ENCODE peak calls at places on chromosomes 4 and X, in ten cellular contexts. One of them, this sample, is unnamed.
A peak's percentile ranks its signal among the peaks of the same experiment; 100 is the strongest.

GRCh38 chr4:124090007-124090406 is 622.5 kb downstream of the ANKRD50 start:
- DNase-seq in left ventricle myocardium inferior: no peak
- DNase-seq in psoas muscle: no peak
- DNase-seq in fibroblast of lung: no peak
- DNase-seq in CD8-positive, alpha-beta T cell: no peak
- DNase-seq in esophagus muscularis mucosa: no peak
- DNase-seq in AG09309: no peak
- DNase-seq in SK-N-SH: no peak
- DNase-seq in hepatocyte: no peak
- DNase-seq in body of pancreas: no peak
- DNase-seq in this sample: no peak

GRCh38 chr4:28238756-28239155 is 1378.1 kb downstream of the STIM2 start:
- DNase-seq in SK-N-SH: no peak
- DNase-seq in left ventricle myocardium inferior: no peak
- DNase-seq in psoas muscle: no peak
- DNase-seq in body of pancreas: no peak
- DNase-seq in hepatocyte: no peak
- DNase-seq in AG09309: no peak
- DNase-seq in CD8-positive, alpha-beta T cell: no peak
- DNase-seq in fibroblast of lung: peak; percentile 4
- DNase-seq in esophagus muscularis mucosa: no peak
- DNase-seq in this sample: no peak

GRCh38 chr4:170005472-170005871 is 20.7 kb downstream of the MFAP3L start:
- DNase-seq in hepatocyte: no peak
- DNase-seq in left ventricle myocardium inferior: no peak
- DNase-seq in esophagus muscularis mucosa: no peak
- DNase-seq in fibroblast of lung: peak; percentile 61
- DNase-seq in psoas muscle: no peak
- DNase-seq in AG09309: no peak
- DNase-seq in body of pancreas: no peak
- DNase-seq in SK-N-SH: no peak
- DNase-seq in CD8-positive, alpha-beta T cell: no peak
- DNase-seq in this sample: no peak

GRCh38 chrX:41394293-41394692 is 52.9 kb upstream of the NYX start:
- DNase-seq in AG09309: no peak
- DNase-seq in fibroblast of lung: no peak
- DNase-seq in SK-N-SH: no peak
- DNase-seq in CD8-positive, alpha-beta T cell: no peak
- DNase-seq in hepatocyte: no peak
- DNase-seq in body of pancreas: no peak
- DNase-seq in left ventricle myocardium inferior: no peak
- DNase-seq in esophagus muscularis mucosa: no peak
- DNase-seq in psoas muscle: no peak
- DNase-seq in this sample: no peak

GRCh38 chr4:24473309-24473721 is 111.0 kb downstream of the DHX15 start:
- DNase-seq in hepatocyte: peak; percentile 57
- DNase-seq in SK-N-SH: peak; percentile 25
- DNase-seq in body of pancreas: peak; percentile 29
- DNase-seq in fibroblast of lung: peak; percentile 54
- DNase-seq in CD8-positive, alpha-beta T cell: no peak
- DNase-seq in AG09309: no peak
- DNase-seq in esophagus muscularis mucosa: no peak
- DNase-seq in left ventricle myocardium inferior: peak; percentile 23
- DNase-seq in psoas muscle: peak; percentile 23
- DNase-seq in this sample: peak; percentile 72

GRCh38 chr4:156795727-156796126 is 175.9 kb downstream of the PDGFC start:
- DNase-seq in esophagus muscularis mucosa: no peak
- DNase-seq in body of pancreas: no peak
- DNase-seq in AG09309: no peak
- DNase-seq in CD8-positive, alpha-beta T cell: no peak
- DNase-seq in SK-N-SH: no peak
- DNase-seq in fibroblast of lung: no peak
- DNase-seq in left ventricle myocardium inferior: no peak
- DNase-seq in psoas muscle: no peak
- DNase-seq in hepatocyte: no peak
- DNase-seq in this sample: no peak

GRCh38 chr4:37068580-37068979 is 176.0 kb upstream of the NWD2 start:
- DNase-seq in psoas muscle: no peak
- DNase-seq in hepatocyte: no peak
- DNase-seq in SK-N-SH: no peak
- DNase-seq in fibroblast of lung: no peak
- DNase-seq in esophagus muscularis mucosa: no peak
- DNase-seq in left ventricle myocardium inferior: no peak
- DNase-seq in AG09309: no peak
- DNase-seq in CD8-positive, alpha-beta T cell: no peak
- DNase-seq in body of pancreas: no peak
- DNase-seq in this sample: no peak

GRCh38 chr4:23877758-23878229 is 12.1 kb downstream of the PPARGC1A start:
- DNase-seq in hepatocyte: peak; percentile 78
- DNase-seq in AG09309: no peak
- DNase-seq in esophagus muscularis mucosa: no peak
- DNase-seq in CD8-positive, alpha-beta T cell: no peak
- DNase-seq in SK-N-SH: no peak
- DNase-seq in body of pancreas: no peak
- DNase-seq in left ventricle myocardium inferior: no peak
- DNase-seq in fibroblast of lung: peak; percentile 89
- DNase-seq in psoas muscle: no peak
- DNase-seq in this sample: no peak

GRCh38 chr4:168557658-168558057 is 60.8 kb downstream of the PALLD start:
- DNase-seq in esophagus muscularis mucosa: no peak
- DNase-seq in AG09309: no peak
- DNase-seq in SK-N-SH: no peak
- DNase-seq in CD8-positive, alpha-beta T cell: no peak
- DNase-seq in psoas muscle: no peak
- DNase-seq in left ventricle myocardium inferior: no peak
- DNase-seq in hepatocyte: no peak
- DNase-seq in body of pancreas: no peak
- DNase-seq in fibroblast of lung: no peak
- DNase-seq in this sample: no peak

GRCh38 chr4:183337833-183338232 is 15.6 kb upstream of the CLDN24 start:
- DNase-seq in body of pancreas: peak; percentile 9
- DNase-seq in SK-N-SH: no peak
- DNase-seq in psoas muscle: no peak
- DNase-seq in left ventricle myocardium inferior: no peak
- DNase-seq in esophagus muscularis mucosa: no peak
- DNase-seq in hepatocyte: no peak
- DNase-seq in CD8-positive, alpha-beta T cell: no peak
- DNase-seq in AG09309: no peak
- DNase-seq in fibroblast of lung: no peak
- DNase-seq in this sample: no peak

GRCh38 chr4:150381671-150382427 is 200.1 kb upstream of the MAB21L2 start:
- DNase-seq in left ventricle myocardium inferior: no peak
- DNase-seq in fibroblast of lung: peak; percentile 53
- DNase-seq in psoas muscle: no peak
- DNase-seq in body of pancreas: no peak
- DNase-seq in hepatocyte: no peak
- DNase-seq in AG09309: no peak
- DNase-seq in SK-N-SH: no peak
- DNase-seq in esophagus muscularis mucosa: no peak
- DNase-seq in CD8-positive, alpha-beta T cell: no peak
- DNase-seq in this sample: peak; percentile 60

GRCh38 chr4:165402375-165402774 is 23.6 kb downstream of the CPE start:
- DNase-seq in body of pancreas: no peak
- DNase-seq in hepatocyte: no peak
- DNase-seq in SK-N-SH: no peak
- DNase-seq in psoas muscle: no peak
- DNase-seq in esophagus muscularis mucosa: no peak
- DNase-seq in CD8-positive, alpha-beta T cell: no peak
- DNase-seq in fibroblast of lung: no peak
- DNase-seq in AG09309: no peak
- DNase-seq in left ventricle myocardium inferior: no peak
- DNase-seq in this sample: no peak

GRCh38 chr4:165404080-165404479 is 25.3 kb downstream of the CPE start:
- DNase-seq in hepatocyte: no peak
- DNase-seq in esophagus muscularis mucosa: no peak
- DNase-seq in SK-N-SH: no peak
- DNase-seq in CD8-positive, alpha-beta T cell: no peak
- DNase-seq in left ventricle myocardium inferior: no peak
- DNase-seq in AG09309: no peak
- DNase-seq in body of pancreas: no peak
- DNase-seq in fibroblast of lung: no peak
- DNase-seq in psoas muscle: no peak
- DNase-seq in this sample: no peak

GRCh38 chr4:165404696-165405095 is 25.9 kb downstream of the CPE start:
- DNase-seq in body of pancreas: no peak
- DNase-seq in hepatocyte: no peak
- DNase-seq in left ventricle myocardium inferior: no peak
- DNase-seq in psoas muscle: no peak
- DNase-seq in fibroblast of lung: no peak
- DNase-seq in esophagus muscularis mucosa: no peak
- DNase-seq in AG09309: no peak
- DNase-seq in SK-N-SH: no peak
- DNase-seq in CD8-positive, alpha-beta T cell: no peak
- DNase-seq in this sample: no peak

GRCh38 chr4:165398570-165398969 is 19.8 kb downstream of the CPE start:
- DNase-seq in SK-N-SH: peak; percentile 59
- DNase-seq in left ventricle myocardium inferior: no peak
- DNase-seq in body of pancreas: no peak
- DNase-seq in psoas muscle: no peak
- DNase-seq in AG09309: no peak
- DNase-seq in esophagus muscularis mucosa: no peak
- DNase-seq in CD8-positive, alpha-beta T cell: no peak
- DNase-seq in fibroblast of lung: peak; percentile 73
- DNase-seq in hepatocyte: peak; percentile 27
- DNase-seq in this sample: no peak

DNA sequence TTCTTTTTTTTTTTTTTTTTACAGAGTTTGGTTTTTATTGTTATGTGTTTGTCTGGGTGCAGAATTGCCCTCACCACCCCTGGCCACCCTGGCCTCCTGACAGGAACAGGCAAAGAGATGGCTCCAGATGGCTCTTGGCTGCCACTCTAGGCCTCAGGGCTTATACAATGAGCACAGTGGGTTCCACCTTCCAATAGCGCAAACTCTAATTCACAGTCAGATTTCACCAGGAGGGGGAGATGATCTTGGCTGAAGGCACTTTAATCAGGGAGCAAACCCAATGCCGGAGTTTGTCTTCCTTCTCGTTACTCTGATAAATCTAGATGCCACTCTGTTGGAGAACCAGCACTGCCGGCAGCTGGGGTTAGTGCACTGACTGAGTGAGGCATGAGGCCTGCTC is 24.9 kb downstream of the CPE start:
- DNase-seq in SK-N-SH: peak; percentile 22
- DNase-seq in esophagus muscularis mucosa: no peak
- DNase-seq in left ventricle myocardium inferior: no peak
- DNase-seq in hepatocyte: no peak
- DNase-seq in AG09309: no peak
- DNase-seq in psoas muscle: no peak
- DNase-seq in body of pancreas: no peak
- DNase-seq in fibroblast of lung: no peak
- DNase-seq in CD8-positive, alpha-beta T cell: no peak
- DNase-seq in this sample: no peak
- TF ChIP-seq CTCF in SK-N-SH: no peak
- TF ChIP-seq CTCF in esophagus muscularis mucosa: no peak
- TF ChIP-seq CTCF in left ventricle myocardium inferior: no peak
- TF ChIP-seq CTCF in hepatocyte: no peak
- TF ChIP-seq CTCF in AG09309: no peak
- TF ChIP-seq CTCF in psoas muscle: no peak
- TF ChIP-seq CTCF in body of pancreas: no peak
- TF ChIP-seq CTCF in fibroblast of lung: no peak
- TF ChIP-seq CTCF in CD8-positive, alpha-beta T cell: no peak
- TF ChIP-seq CTCF in this sample: no peak

DNA sequence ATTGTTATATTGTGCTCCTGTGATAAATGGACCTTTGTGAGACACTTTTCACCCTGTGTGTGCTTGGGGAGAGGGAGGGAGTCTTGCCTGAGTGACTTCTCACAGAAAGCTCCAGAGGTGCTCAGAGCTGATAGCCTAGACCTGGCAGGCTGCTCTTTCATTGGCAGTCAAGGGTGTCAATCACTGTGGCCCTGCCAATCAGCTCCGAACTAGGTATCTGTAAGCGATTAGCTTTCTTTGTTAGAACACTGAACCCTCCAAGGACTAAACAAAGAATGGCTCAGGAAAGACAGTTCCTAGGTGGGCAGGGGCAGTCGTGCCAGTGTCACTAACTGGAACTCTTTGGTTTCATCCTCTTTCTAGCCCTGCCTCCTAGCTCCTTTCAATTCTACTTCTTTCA is 2.7 kb upstream of the NALF2 start:
- DNase-seq in esophagus muscularis mucosa: no peak
- DNase-seq in CD8-positive, alpha-beta T cell: no peak
- DNase-seq in hepatocyte: no peak
- DNase-seq in psoas muscle: no peak
- DNase-seq in AG09309: no peak
- DNase-seq in fibroblast of lung: no peak
- DNase-seq in body of pancreas: peak; percentile 34
- DNase-seq in SK-N-SH: no peak
- DNase-seq in left ventricle myocardium inferior: peak; percentile 42
- DNase-seq in this sample: no peak
- H3K4me3 ChIP-seq in esophagus muscularis mucosa: no peak overlapping the region
- H3K4me3 ChIP-seq in CD8-positive, alpha-beta T cell: no peak overlapping the region
- H3K4me3 ChIP-seq in hepatocyte: no peak overlapping the region
- H3K4me3 ChIP-seq in psoas muscle: no peak overlapping the region
- H3K4me3 ChIP-seq in AG09309: no peak overlapping the region
- H3K4me3 ChIP-seq in fibroblast of lung: no peak overlapping the region
- H3K4me3 ChIP-seq in body of pancreas: no peak overlapping the region
- H3K4me3 ChIP-seq in SK-N-SH: no peak overlapping the region
- H3K4me3 ChIP-seq in left ventricle myocardium inferior: no peak overlapping the region
- H3K4me3 ChIP-seq in this sample: no peak overlapping the region

DNA sequence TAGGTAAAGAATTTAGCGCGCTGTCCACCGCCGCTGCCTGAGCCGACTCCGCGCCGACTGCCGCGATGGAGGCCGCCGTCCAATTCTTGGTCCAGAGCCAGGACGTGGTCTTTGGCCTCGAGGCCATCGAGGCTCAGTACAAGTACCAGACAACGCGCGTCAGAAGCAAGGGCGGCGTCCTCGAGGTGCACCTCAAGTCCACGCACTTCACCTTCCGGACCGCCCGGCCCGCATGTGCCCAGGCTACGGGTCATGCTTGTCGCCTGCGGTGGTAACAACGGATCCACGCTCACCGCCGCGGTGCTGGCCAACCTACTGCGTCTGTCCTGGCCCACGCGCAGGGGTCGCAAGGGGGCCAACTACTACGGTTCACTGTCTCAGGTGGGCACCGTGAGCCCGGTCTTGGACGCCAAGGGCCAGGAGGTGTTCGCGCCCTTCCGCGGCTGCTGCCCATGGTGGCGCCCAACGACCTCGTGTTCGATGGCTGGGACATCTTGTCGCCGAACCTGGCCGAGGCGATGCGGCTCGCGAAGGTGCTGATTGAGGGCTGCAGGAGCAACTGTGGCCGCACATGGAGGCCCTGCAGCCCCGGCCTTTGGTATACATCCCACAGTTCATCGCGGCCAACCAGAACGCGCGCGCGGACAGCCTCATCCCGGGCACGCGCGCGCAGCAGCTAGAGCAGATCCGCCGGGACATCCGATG is 128.0 kb downstream of the ANAPC4 start:
- DNase-seq in hepatocyte: no peak
- DNase-seq in SK-N-SH: no peak
- DNase-seq in left ventricle myocardium inferior: no peak
- DNase-seq in esophagus muscularis mucosa: no peak
- DNase-seq in fibroblast of lung: no peak
- DNase-seq in body of pancreas: no peak
- DNase-seq in CD8-positive, alpha-beta T cell: no peak
- DNase-seq in AG09309: no peak
- DNase-seq in psoas muscle: no peak
- DNase-seq in this sample: no peak
- TF ChIP-seq CTCF in hepatocyte: no peak
- TF ChIP-seq CTCF in SK-N-SH: no peak
- TF ChIP-seq CTCF in left ventricle myocardium inferior: no peak
- TF ChIP-seq CTCF in esophagus muscularis mucosa: no peak
- TF ChIP-seq CTCF in fibroblast of lung: no peak
- TF ChIP-seq CTCF in body of pancreas: no peak
- TF ChIP-seq CTCF in CD8-positive, alpha-beta T cell: no peak
- TF ChIP-seq CTCF in AG09309: no peak
- TF ChIP-seq CTCF in psoas muscle: no peak
- TF ChIP-seq CTCF in this sample: no peak

GRCh38 chr4:152077582-152077981 is 316.8 kb upstream of the GATB start:
- DNase-seq in left ventricle myocardium inferior: no peak
- DNase-seq in hepatocyte: no peak
- DNase-seq in AG09309: no peak
- DNase-seq in body of pancreas: no peak
- DNase-seq in fibroblast of lung: no peak
- DNase-seq in esophagus muscularis mucosa: peak; percentile 78
- DNase-seq in CD8-positive, alpha-beta T cell: no peak
- DNase-seq in psoas muscle: no peak
- DNase-seq in SK-N-SH: no peak
- DNase-seq in this sample: no peak
- H3K4me3 ChIP-seq in left ventricle myocardium inferior: no peak overlapping the region
- H3K4me3 ChIP-seq in hepatocyte: no peak overlapping the region
- H3K4me3 ChIP-seq in AG09309: no peak overlapping the region
- H3K4me3 ChIP-seq in body of pancreas: no peak overlapping the region
- H3K4me3 ChIP-seq in fibroblast of lung: no peak overlapping the region
- H3K4me3 ChIP-seq in esophagus muscularis mucosa: no peak overlapping the region
- H3K4me3 ChIP-seq in CD8-positive, alpha-beta T cell: no peak overlapping the region
- H3K4me3 ChIP-seq in psoas muscle: no peak overlapping the region
- H3K4me3 ChIP-seq in SK-N-SH: no peak overlapping the region
- H3K4me3 ChIP-seq in this sample: no peak overlapping the region

This sample was measured in foreskin fibroblast.